ENCODE peak calls at places on chromosomes 11 and 22, in five cellular contexts. C, R, L, N and F are unnamed samples.

GRCh38 chr11:17777086-17777725 is 42.6 kb downstream of the KCNC1 start:
- DNase-seq in C (no peak), R (no peak), L (no peak), N (no peak), F (no peak)

GRCh38 chr11:15190611-15191010 is 75.9 kb downstream of the INSC start:
- DNase-seq in C (no peak), R (no peak), L (no peak), N (no peak), F (no peak)

GRCh38 chr11:29629281-29629680 is 387.5 kb downstream of the KCNA4 start:
- DNase-seq in C (no peak), R (no peak), L (no peak), N (no peak), F (no peak)

GRCh38 chr11:69841170-69841858 is 22.1 kb upstream of the FGF3 start:
- DNase-seq in C (no peak), R (no peak), L (no peak), N (no peak), F (no peak)

GRCh38 chr22:21041937-21042336 is 3.8 kb upstream of the LRRC74B start:
- DNase-seq in C (no peak), R (peak; percentile 17), L (peak; percentile 81), N (no peak), F (no peak)

GRCh38 chr11:44619931-44620725 is 54.7 kb downstream of the CD82 start:
- DNase-seq in C (peak; percentile 39), R (no peak), L (no peak), N (peak; percentile 8), F (no peak)

GRCh38 chr11:81658722-81659121 is 1074.9 kb downstream of the FAM181B start:
- DNase-seq in C (no peak), R (no peak), L (no peak), N (no peak), F (peak; percentile 49)

GRCh38 chr11:76621866-76622265 is 48.7 kb downstream of the LRRC32 start:
- DNase-seq in C (peak; percentile 23), R (no peak), L (no peak), N (no peak), F (no peak)

GRCh38 chr22:37007666-37008065 is 11.6 kb downstream of the TST start:
- DNase-seq in C (no peak), R (no peak), L (no peak), N (no peak), F (no peak)

GRCh38 chr22:47015589-47016178 is 253.2 kb downstream of the TBC1D22A start:
- DNase-seq in C (peak; percentile 35), R (no peak), L (no peak), N (no peak), F (no peak)

GRCh38 chr11:58927393-58928081 is 11.8 kb upstream of the GLYATL1 start:
- DNase-seq in C (peak; percentile 53), R (no peak), L (peak; percentile 43), N (no peak), F (no peak)

GRCh38 chr11:35418847-35419712 is at the start of gene SLC1A2:
- DNase-seq in C (no peak), R (peak; percentile 43), L (peak; percentile 77), N (peak; percentile 27), F (no peak)

GRCh38 chr22:44584256-44584902 is 86.3 kb upstream of the RTL6 start:
- DNase-seq in C (no peak), R (peak; percentile 23), L (no peak), N (peak; percentile 14), F (no peak)

GRCh38 chr22:45890351-45890635 is 86.7 kb downstream of the WNT7B start:
- DNase-seq in C (no peak), R (no peak), L (no peak), N (no peak), F (no peak)

GRCh38 chr11:82398300-82398815 is 335.3 kb downstream of the FAM181B start:
- DNase-seq in C (no peak), R (no peak), L (no peak), N (no peak), F (no peak)

GRCh38 chr22:47551438-47551788 is 789.0 kb downstream of the TBC1D22A start:
- DNase-seq in C (no peak), R (no peak), L (no peak), N (no peak), F (no peak)

GRCh38 chr11:36257351-36257750 is 31.9 kb downstream of the COMMD9 start:
- DNase-seq in C (no peak), R (no peak), L (peak; percentile 46), N (no peak), F (no peak)

GRCh38 chr11:67452141-67452952 is at the start of gene GPR152:
- DNase-seq in C (peak; percentile 50), R (no peak), L (no peak), N (no peak), F (no peak)

GRCh38 chr11:32830413-32830738 is 649 bp downstream of the PRRG4 start:
- DNase-seq in C (peak; percentile 80), R (peak; percentile 50), L (peak; percentile 10), N (no peak), F (no peak)
- H3K4me3 ChIP-seq in C (peak overlapping the region; percentile 39), R (peak overlapping the region; percentile 86), L (peak overlapping the region; percentile 65), N (no peak overlapping the region), F (peak overlapping the region; percentile 97)

DNA sequence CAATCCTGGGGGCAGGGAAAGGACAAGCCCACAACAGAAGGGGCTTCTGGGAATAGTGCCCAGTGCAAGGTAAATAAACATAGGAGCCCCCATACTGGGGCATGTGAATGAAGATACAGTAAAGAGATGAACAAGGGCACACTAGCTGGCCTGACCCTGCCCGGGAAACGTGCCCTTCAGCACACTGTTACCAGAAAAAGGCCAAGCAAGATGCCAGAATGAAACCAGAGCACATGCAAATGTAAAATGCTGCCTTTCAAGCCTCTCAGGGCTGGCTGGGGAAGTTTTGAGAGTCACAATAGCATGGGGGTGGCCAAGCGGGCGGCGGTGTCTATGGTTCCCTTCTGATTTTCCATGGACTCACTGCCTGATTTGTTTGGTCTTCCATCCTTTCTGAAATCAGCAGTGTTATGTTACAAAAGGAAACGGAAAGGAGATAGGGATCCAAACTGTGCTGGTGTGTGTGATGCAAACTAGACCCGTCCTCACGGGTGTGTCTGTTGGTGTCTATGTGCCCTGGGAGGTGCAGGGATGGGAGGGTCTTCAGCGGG is 18.8 kb upstream of the SUSD2 start:
- DNase-seq in C (no peak), R (no peak), L (no peak), N (no peak), F (peak; percentile 33)
- H3K4me3 ChIP-seq in C (no peak overlapping the region), R (no peak overlapping the region), L (no peak overlapping the region), N (no peak overlapping the region), F (no peak overlapping the region)

GRCh38 chr22:29305836-29306174 is 645 bp upstream of the GAS2L1 start:
- DNase-seq in C (no peak), R (no peak), L (no peak), N (no peak), F (no peak)
- H3K4me3 ChIP-seq in C (no peak overlapping the region), R (peak overlapping the region; percentile 91), L (no peak overlapping the region), N (no peak overlapping the region), F (no peak overlapping the region)

GRCh38 chr22:30830907-30831306 is 136.2 kb downstream of the OSBP2 start:
- DNase-seq in C (peak; percentile 49), R (no peak), L (peak; percentile 92), N (no peak), F (no peak)
- H3K4me3 ChIP-seq in C (no peak overlapping the region), R (no peak overlapping the region), L (no peak overlapping the region), N (no peak overlapping the region), F (no peak overlapping the region)

DNA sequence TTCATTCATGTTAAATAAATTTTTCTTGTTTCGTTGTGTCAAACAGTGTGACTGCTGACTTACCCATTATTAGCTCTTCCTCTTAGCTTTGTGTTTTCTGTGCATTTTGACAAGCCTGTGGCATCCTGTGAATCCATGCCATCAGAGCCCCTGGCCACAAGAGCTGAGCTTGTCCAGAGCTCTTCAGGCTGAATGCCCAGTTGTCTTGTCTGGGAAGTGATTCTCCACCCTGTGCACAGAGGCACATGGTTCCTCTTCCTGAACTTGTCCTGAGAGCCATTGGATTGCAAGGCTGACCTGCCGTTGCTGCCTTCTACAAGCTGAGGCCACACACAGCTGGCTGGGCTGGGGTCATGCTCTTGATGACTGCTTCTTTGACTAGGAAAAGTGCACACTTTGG is 64.1 kb downstream of the PPP6R3 start:
- DNase-seq in C (no peak), R (no peak), L (no peak), N (no peak), F (no peak)
- H3K4me3 ChIP-seq in C (no peak overlapping the region), R (no peak overlapping the region), L (no peak overlapping the region), N (no peak overlapping the region), F (no peak overlapping the region)

GRCh38 chr11:123196060-123196714 is 1.1 kb upstream of the CLMP start:
- DNase-seq in C (no peak), R (no peak), L (no peak), N (no peak), F (no peak)

GRCh38 chr11:123195182-123196059 is at the start of gene CLMP:
- DNase-seq in C (no peak), R (no peak), L (peak; percentile 93), N (peak; percentile 85), F (no peak)

GRCh38 chr11:123191939-123192338 is 3.1 kb downstream of the CLMP start:
- DNase-seq in C (no peak), R (no peak), L (no peak), N (no peak), F (no peak)

GRCh38 chr11:123193742-123194141 is 1.3 kb downstream of the CLMP start:
- DNase-seq in C (no peak), R (no peak), L (peak; percentile 54), N (no peak), F (no peak)

GRCh38 chr11:123194308-123195181 is 503 bp downstream of the CLMP start:
- DNase-seq in C (no peak), R (no peak), L (peak; percentile 84), N (peak; percentile 54), F (no peak)
- H3K4me3 ChIP-seq in C (peak overlapping the region; percentile 26), R (peak overlapping the region; percentile 51), L (peak overlapping the region; percentile 88), N (peak overlapping the region; percentile 50), F (no peak overlapping the region)

DNA sequence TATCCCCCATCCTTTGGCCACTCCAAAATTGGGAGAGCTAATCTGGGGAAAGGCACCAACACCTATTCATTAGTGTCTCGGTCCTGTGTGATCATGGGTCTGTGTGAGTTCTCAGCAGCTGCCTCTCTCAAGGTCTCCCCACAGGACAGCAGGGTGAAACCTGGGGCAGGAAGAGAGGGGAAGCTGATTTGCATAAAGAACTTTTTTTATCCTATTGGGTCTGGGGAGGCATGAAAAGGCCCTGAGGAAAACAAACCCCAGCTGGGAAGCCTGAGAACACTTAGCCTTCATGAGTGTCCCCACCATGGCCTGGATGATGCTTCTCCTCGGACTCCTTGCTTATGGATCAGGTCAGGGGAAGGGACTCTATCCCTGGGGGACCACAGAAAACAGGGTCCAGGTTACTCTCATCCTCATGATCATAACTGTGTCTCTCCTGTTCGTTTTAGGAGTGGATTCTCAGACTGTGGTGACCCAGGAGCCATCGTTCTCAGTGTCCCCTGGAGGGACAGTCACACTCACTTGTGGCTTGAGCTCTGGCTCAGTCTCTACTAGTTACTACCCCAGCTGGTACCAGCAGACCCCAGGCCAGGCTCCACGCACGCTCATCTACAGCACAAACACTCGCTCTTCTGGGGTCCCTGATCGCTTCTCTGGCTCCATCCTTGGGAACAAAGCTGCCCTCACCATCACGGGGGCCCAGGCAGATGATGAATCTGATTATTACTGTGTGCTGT is 116.0 kb upstream of the TOP3B start:
- DNase-seq in C (no peak), R (no peak), L (no peak), N (no peak), F (peak; percentile 37)
- H3K4me3 ChIP-seq in C (no peak overlapping the region), R (no peak overlapping the region), L (no peak overlapping the region), N (no peak overlapping the region), F (no peak overlapping the region)

GRCh38 chr11:4610258-4610935 is 2.4 kb upstream of the TRIM68 start:
- DNase-seq in C (no peak), R (no peak), L (peak; percentile 44), N (no peak), F (peak; percentile 57)
- H3K4me3 ChIP-seq in C (peak overlapping the region; percentile 3), R (peak overlapping the region; percentile 20), L (peak overlapping the region; percentile 8), N (no peak overlapping the region), F (no peak overlapping the region)